ENCODE peak calls at places on chromosomes 6 and 20, in nine cellular contexts. S is bronchial epithelial cell, O is IMR-90, R is body of pancreas, C is H1, Y is mesothelial cell of epicardium, M is A549, U is epithelial cell of esophagus, F is endothelial cell. K is an unnamed sample.

GRCh38 chr6:3296537-3297453 is 38.0 kb downstream of the PSMG4 start:
- DNase-seq in M (peak), O (peak), C (no peak), F (no peak), U (no peak), R (no peak), S (no peak), Y (no peak), K (no peak)

GRCh38 chr6:142377112-142377848 is 75.5 kb downstream of the ADGRG6 start:
- DNase-seq in U (peak), C (peak), O (peak), M (peak), R (peak), Y (peak), F (peak), S (peak), K (peak)

GRCh38 chr6:11460837-11461661 is 76.5 kb upstream of the TMEM170B start:
- DNase-seq in S (no peak), U (no peak), F (no peak), C (no peak), Y (no peak), O (no peak), R (no peak), M (no peak), K (no peak)

GRCh38 chr20:49877254-49877990 is 37.9 kb downstream of the SPATA2 start:
- DNase-seq in Y (no peak), M (no peak), U (no peak), R (no peak), S (no peak), F (no peak), O (no peak), C (no peak), K (no peak)

GRCh38 chr6:128491041-128491642 is 29.3 kb downstream of the PTPRK start:
- DNase-seq in O (no peak), F (no peak), S (peak), U (peak), M (no peak), C (no peak), Y (no peak), R (peak), K (no peak)

GRCh38 chr6:87887266-87887665 is 160.4 kb upstream of the SPACA1 start:
- DNase-seq in O (no peak), F (no peak), S (no peak), R (no peak), M (no peak), Y (no peak), C (no peak), U (no peak), K (no peak)

GRCh38 chr6:106872044-106872443 is 102.5 kb downstream of the CD24 start:
- DNase-seq in R (no peak), M (no peak), F (no peak), O (no peak), S (peak), Y (no peak), C (no peak), U (peak), K (peak)

GRCh38 chr6:69059413-69059812 is 424.3 kb downstream of the ADGRB3 start:
- DNase-seq in O (no peak), U (no peak), S (no peak), M (no peak), R (no peak), F (no peak), Y (no peak), C (no peak), K (no peak)

GRCh38 chr20:37233471-37234253 is 28.0 kb downstream of the GHRH start:
- DNase-seq in M (no peak), R (no peak), F (no peak), S (no peak), O (no peak), U (no peak), C (no peak), Y (no peak), K (no peak)

DNA sequence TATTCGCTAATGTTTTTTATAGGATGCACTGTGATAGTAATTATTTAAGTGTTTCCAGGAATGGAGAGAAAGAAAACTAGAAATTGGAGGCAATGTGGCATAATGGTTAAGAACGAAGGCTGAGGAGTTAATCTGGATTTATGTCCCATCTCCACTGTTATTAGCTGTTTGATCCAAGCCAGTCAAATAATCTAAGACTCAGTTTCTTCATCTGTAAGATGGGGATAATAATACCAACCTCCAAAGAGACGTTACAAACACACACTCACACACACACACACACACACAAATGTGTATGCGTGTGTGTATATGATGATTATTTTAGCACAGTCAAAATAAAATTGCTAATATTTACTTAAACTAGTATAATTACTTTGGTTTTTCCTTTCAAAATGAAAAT is 36.9 kb upstream of the TPD52L1 start:
- DNase-seq in M (no peak), U (no peak), R (no peak), F (no peak), O (no peak), S (no peak), C (no peak), Y (no peak), K (no peak)
- TF ChIP-seq CTCF in M (no peak), U (no peak), R (no peak), F (no peak), O (no peak), S (no peak), C (no peak), Y (no peak), K (no peak)

GRCh38 chr6:124339610-124340339 is 536.1 kb downstream of the NKAIN2 start:
- DNase-seq in R (no peak), S (no peak), C (no peak), O (no peak), U (no peak), F (no peak), Y (no peak), M (no peak), K (no peak)

DNA sequence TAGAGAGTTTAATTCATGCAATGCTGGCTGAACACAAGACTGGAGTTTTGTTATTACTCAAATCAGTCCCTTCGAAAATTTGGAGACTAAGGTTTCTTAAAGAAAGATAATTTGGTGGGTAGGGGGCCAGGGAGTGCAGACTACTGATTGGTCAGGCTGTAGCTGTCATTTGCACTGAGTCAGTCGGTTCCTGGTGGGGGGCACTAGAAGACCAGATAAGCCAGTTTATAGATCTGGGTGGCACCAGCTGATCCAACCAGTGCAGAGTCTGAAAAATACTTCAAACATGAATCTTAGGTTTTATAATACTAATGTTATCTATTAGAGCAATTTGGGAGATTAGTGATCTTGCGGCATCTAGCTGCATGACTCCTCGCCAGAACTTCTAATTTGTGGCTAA is 530.7 kb downstream of the NKAIN2 start:
- DNase-seq in C (no peak), R (no peak), M (no peak), O (no peak), U (peak), F (no peak), S (no peak), Y (no peak), K (no peak)
- TF ChIP-seq CTCF in C (no peak), R (no peak), M (no peak), O (no peak), U (no peak), F (no peak), S (no peak), Y (no peak), K (no peak)

GRCh38 chr20:51540585-51540984 is 1.9 kb downstream of the NFATC2 start:
- DNase-seq in C (no peak), R (no peak), U (no peak), F (no peak), Y (no peak), M (no peak), O (no peak), S (no peak), K (no peak)

GRCh38 chr20:51541189-51542032 is 1.1 kb downstream of the NFATC2 start:
- DNase-seq in M (no peak), F (peak), O (peak), U (peak), Y (peak), S (peak), C (no peak), R (peak), K (no peak)

GRCh38 chr20:51542894-51543788 is 622 bp upstream of the NFATC2 start:
- DNase-seq in U (no peak), M (no peak), S (no peak), Y (no peak), R (no peak), O (no peak), F (no peak), C (no peak), K (no peak)

GRCh38 chr20:51545515-51545914 is 3.0 kb upstream of the NFATC2 start:
- DNase-seq in R (no peak), U (no peak), F (no peak), S (no peak), C (no peak), M (no peak), O (no peak), Y (no peak), K (no peak)

GRCh38 chr20:51542033-51542893 is at the start of gene NFATC2:
- DNase-seq in M (no peak), U (no peak), C (peak), S (no peak), F (peak), Y (no peak), O (no peak), R (peak), K (no peak)
- TF ChIP-seq CTCF in M (no peak), U (no peak), C (peak), S (no peak), F (no peak), Y (peak), O (no peak), R (no peak), K (no peak)

GRCh38 chr20:41340327-41341055 is at the start of gene LPIN3:
- DNase-seq in Y (peak), U (peak), R (peak), S (peak), F (peak), O (peak), M (peak), C (peak), K (peak)
- TF ChIP-seq CTCF in Y (peak), U (peak), R (peak), S (peak), F (peak), O (no peak), M (no peak), C (peak), K (no peak)

GRCh38 chr6:152642578-152643375 is 5.6 kb upstream of the SYNE1 start:
- DNase-seq in U (peak), F (peak), Y (no peak), O (peak), R (peak), C (peak), M (peak), S (peak), K (peak)
- TF ChIP-seq CTCF in U (peak), F (no peak), Y (no peak), O (peak), R (peak), C (peak), M (peak), S (peak), K (peak)

GRCh38 chr20:20360464-20360863 is 7.4 kb upstream of the INSM1 start:
- DNase-seq in C (no peak), S (peak), R (peak), Y (no peak), F (peak), O (peak), M (peak), U (peak), K (peak)
- TF ChIP-seq CTCF in C (peak), S (peak), R (peak), Y (peak), F (peak), O (peak), M (peak), U (peak), K (peak)

GRCh38 chr6:116568111-116568510 is 3.2 kb upstream of the RWDD1 start:
- DNase-seq in M (no peak), F (no peak), U (no peak), O (peak), C (no peak), S (no peak), Y (no peak), R (no peak), K (no peak)

GRCh38 chr6:116572162-116572561 is 858 bp downstream of the RWDD1 start:
- DNase-seq in S (peak), C (no peak), M (no peak), Y (no peak), R (peak), F (no peak), U (peak), O (peak), K (peak)

GRCh38 chr6:116568851-116569755 is 2.2 kb upstream of the RWDD1 start:
- DNase-seq in R (no peak), O (no peak), F (no peak), M (no peak), S (peak), Y (no peak), C (no peak), U (peak), K (no peak)

GRCh38 chr6:116570856-116571682 is at the start of gene RWDD1:
- DNase-seq in M (peak), O (peak), C (peak), Y (peak), R (peak), F (peak), S (peak), U (peak), K (peak)

GRCh38 chr6:116571683-116572000 is 338 bp downstream of the RWDD1 start:
- DNase-seq in F (no peak), R (no peak), S (no peak), Y (no peak), M (no peak), C (no peak), U (no peak), O (no peak), K (no peak)
- TF ChIP-seq CTCF in F (no peak), R (no peak), S (no peak), Y (no peak), M (no peak), C (no peak), U (no peak), O (no peak), K (no peak)

DNA sequence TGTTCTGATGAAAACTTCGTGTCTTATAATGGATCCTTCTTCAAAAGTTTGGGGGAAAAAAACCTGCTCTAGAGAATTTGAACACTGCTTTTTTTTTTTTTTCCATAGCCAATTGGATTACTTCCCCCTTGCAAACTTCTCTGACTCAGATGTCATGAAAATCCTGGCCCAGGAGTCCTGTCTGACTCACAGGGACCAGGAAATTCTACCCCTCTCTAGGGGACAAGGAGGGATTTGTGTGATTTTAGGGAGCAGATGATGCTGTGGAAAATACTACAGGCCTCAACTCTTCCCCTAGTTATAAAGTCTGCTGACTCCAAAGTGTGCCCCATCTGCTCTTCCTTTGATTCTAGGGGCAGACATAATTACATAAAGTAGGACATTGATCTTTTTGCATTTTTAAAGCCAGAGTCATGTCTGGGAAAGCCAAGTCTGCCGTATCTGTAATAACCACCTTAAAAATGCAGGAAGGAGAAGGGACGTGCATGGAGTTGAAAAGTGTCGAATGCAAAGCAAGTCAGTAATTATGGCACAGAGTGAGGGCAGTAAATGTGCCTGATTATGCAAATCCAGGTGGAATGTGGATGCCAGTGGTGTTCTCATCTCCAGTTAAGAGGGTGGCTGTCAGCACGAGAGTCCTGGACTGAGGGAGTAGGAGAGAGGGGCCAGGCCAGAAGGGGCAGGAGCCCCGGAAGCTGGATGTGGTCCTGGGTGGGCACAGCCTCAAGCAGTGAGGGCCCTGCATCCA is 144.3 kb upstream of the SULF2 start:
- DNase-seq in C (no peak), F (no peak), U (peak), M (no peak), R (peak), O (peak), S (peak), Y (no peak), K (peak)
- TF ChIP-seq CTCF in C (no peak), F (no peak), U (no peak), M (no peak), R (no peak), O (no peak), S (no peak), Y (no peak), K (no peak)

GRCh38 chr6:36374956-36375355 is 12.5 kb downstream of the ETV7 start:
- DNase-seq in R (no peak), C (no peak), U (no peak), O (no peak), Y (no peak), M (no peak), F (no peak), S (no peak), K (no peak)

GRCh38 chr6:36374194-36374593 is 13.3 kb downstream of the ETV7 start:
- DNase-seq in M (no peak), O (no peak), F (no peak), C (no peak), Y (no peak), S (no peak), U (no peak), R (no peak), K (no peak)

GRCh38 chr6:36372088-36372487 is 15.4 kb downstream of the ETV7 start:
- DNase-seq in R (no peak), C (no peak), F (no peak), U (no peak), O (no peak), Y (no peak), M (no peak), S (no peak), K (no peak)

GRCh38 chr6:36375644-36376155 is 11.8 kb downstream of the ETV7 start:
- DNase-seq in R (no peak), C (no peak), U (no peak), Y (no peak), F (no peak), M (no peak), S (no peak), O (no peak), K (no peak)

DNA sequence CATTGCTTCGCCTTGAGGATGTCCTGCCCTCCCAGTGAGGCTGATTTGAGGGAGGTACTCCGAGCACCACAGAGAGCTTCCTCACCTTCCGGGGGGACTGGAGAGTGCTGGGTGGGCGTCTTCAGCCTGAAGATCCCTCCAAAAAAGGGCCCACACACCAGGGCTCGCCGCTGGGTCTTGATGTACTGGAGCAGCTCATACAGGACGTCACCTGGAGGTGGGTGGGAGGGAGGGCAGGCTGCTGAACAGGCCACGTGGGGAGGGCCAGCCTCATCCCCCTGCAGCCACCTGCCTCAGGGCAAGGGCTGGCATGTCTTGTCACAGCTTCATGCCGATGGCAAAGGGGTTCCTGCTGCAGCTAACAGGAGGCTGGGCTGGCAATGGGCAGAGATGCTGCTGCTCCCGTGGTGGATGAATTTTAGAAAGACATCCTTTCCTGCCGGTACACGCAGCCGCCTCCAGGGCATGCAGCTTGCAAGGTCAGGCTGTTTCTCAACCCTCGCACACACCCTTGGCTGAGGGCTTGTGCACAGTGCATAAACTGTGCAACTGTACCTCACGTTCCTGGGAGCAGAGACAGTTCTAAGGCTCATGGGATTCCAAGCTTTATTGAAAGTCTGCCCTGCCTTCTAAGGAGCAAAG is 14.0 kb downstream of the ETV7 start:
- DNase-seq in M (no peak), Y (no peak), R (no peak), C (no peak), U (peak), S (peak), O (no peak), F (no peak), K (peak)
- TF ChIP-seq CTCF in M (no peak), Y (no peak), R (no peak), C (no peak), U (peak), S (peak), O (no peak), F (no peak), K (peak)

GRCh38 chr6:72042088-72042487 is 155.7 kb downstream of the RIMS1 start:
- DNase-seq in O (no peak), U (peak), R (no peak), Y (no peak), S (peak), M (no peak), C (no peak), F (no peak), K (no peak)
- TF ChIP-seq CTCF in O (no peak), U (peak), R (no peak), Y (no peak), S (peak), M (no peak), C (no peak), F (no peak), K (no peak)

K was measured in MCF 10A.